ENCODE peak calls at places on chromosomes 6 and 20, in seven cellular contexts. J is HFFc6, T is lung, Q is Calu3, N is tibial artery, S is fibroblast of mammary gland, F is mammary epithelial cell. K is an unnamed sample.
A peak's percentile ranks its signal among the peaks of the same experiment; 100 is the strongest.

GRCh38 chr6:26089272-26089671 is 2.0 kb downstream of the HFE start:
- DNase-seq in F (no peak), J (no peak), T (no peak), N (no peak), S (no peak), Q (no peak), K (no peak)

GRCh38 chr20:38108438-38109024 is 56.5 kb downstream of the TGM2 start:
- DNase-seq in F (no peak), S (peak; percentile 84), Q (no peak), J (peak; percentile 47), N (peak; percentile 61), T (no peak), K (no peak)

GRCh38 chr6:108544586-108544985 is 16.1 kb upstream of the FOXO3 start:
- DNase-seq in T (no peak), F (no peak), S (no peak), N (no peak), J (no peak), Q (no peak), K (no peak)

GRCh38 chr6:20242397-20242796 is 30.1 kb upstream of the MBOAT1 start:
- DNase-seq in T (no peak), N (no peak), Q (no peak), S (no peak), J (no peak), F (no peak), K (no peak)

GRCh38 chr20:47540443-47541354 is 39.0 kb downstream of the NCOA3 start:
- DNase-seq in S (peak; percentile 58), F (no peak), Q (peak; percentile 19), J (peak; percentile 37), T (no peak), N (no peak), K (no peak)

GRCh38 chr6:93779086-93779858 is 359.9 kb upstream of the EPHA7 start:
- DNase-seq in J (no peak), Q (no peak), T (no peak), N (no peak), F (no peak), S (peak; percentile 47), K (no peak)

GRCh38 chr6:43076093-43076927 is at the start of gene PTK7:
- DNase-seq in T (peak; percentile 56), N (no peak), S (peak; percentile 36), F (peak; percentile 48), J (no peak), Q (peak; percentile 76), K (peak; percentile 92)

GRCh38 chr20:58938078-58938477 is 43.0 kb upstream of the NELFCD start:
- DNase-seq in T (no peak), J (no peak), F (no peak), N (no peak), Q (no peak), S (no peak), K (no peak)

GRCh38 chr20:17859002-17859615 is 109.5 kb downstream of the SNX5 start:
- DNase-seq in J (no peak), T (no peak), N (no peak), F (no peak), S (no peak), Q (no peak), K (no peak)

GRCh38 chr6:3568396-3569082 is 111.7 kb upstream of the SLC22A23 start:
- DNase-seq in Q (no peak), J (no peak), T (no peak), F (peak; percentile 10), S (no peak), N (no peak), K (no peak)

GRCh38 chr6:134363323-134364039 is 45.6 kb upstream of the SGK1 start:
- DNase-seq in S (peak; percentile 94), Q (no peak), N (no peak), T (no peak), F (peak; percentile 98), J (peak; percentile 85), K (no peak)

GRCh38 chr6:15176816-15177215 is 69.1 kb upstream of the JARID2 start:
- DNase-seq in N (no peak), F (no peak), J (no peak), T (no peak), Q (no peak), S (no peak), K (no peak)

GRCh38 chr6:84522135-84522535 is 242.3 kb downstream of the TBX18 start:
- DNase-seq in J (peak; percentile 85), S (peak; percentile 98), T (no peak), Q (no peak), F (peak; percentile 77), N (peak; percentile 32), K (no peak)

GRCh38 chr6:38567436-38567835 is 72.3 kb downstream of the BTBD9 start:
- DNase-seq in T (peak; percentile 40), Q (peak; percentile 14), J (peak; percentile 85), S (peak; percentile 92), N (peak; percentile 23), F (peak; percentile 62), K (peak; percentile 88)

GRCh38 chr6:84052204-84052882 is 18.8 kb downstream of the MRAP2 start:
- DNase-seq in J (peak; percentile 24), F (peak; percentile 30), S (peak; percentile 68), N (peak; percentile 69), T (no peak), Q (no peak), K (peak; percentile 90)

GRCh38 chr20:1087311-1087710 is 31.1 kb upstream of the PSMF1 start:
- DNase-seq in J (no peak), N (no peak), S (no peak), T (no peak), F (peak; percentile 50), Q (no peak), K (no peak)

GRCh38 chr6:74534485-74535211 is 671.2 kb downstream of the COL12A1 start:
- DNase-seq in F (peak; percentile 3), N (no peak), J (no peak), Q (peak; percentile 47), T (no peak), S (peak; percentile 64), K (no peak)

GRCh38 chr6:57104350-57104749 is 14.4 kb downstream of the ZNF451 start:
- DNase-seq in S (no peak), T (no peak), F (no peak), N (no peak), J (no peak), Q (no peak), K (no peak)

GRCh38 chr20:25238319-25239037 is 9.4 kb upstream of the PYGB start:
- DNase-seq in S (peak; percentile 51), F (peak; percentile 65), J (no peak), T (no peak), Q (no peak), N (no peak), K (no peak)

GRCh38 chr20:62892348-62893304 is 31.0 kb upstream of the TCFL5 start:
- DNase-seq in Q (no peak), T (no peak), F (no peak), S (no peak), N (no peak), J (no peak), K (no peak)

GRCh38 chr6:136753624-136754023 is 38.7 kb downstream of the MAP3K5 start:
- DNase-seq in N (no peak), S (no peak), J (no peak), F (peak; percentile 64), T (no peak), Q (no peak), K (no peak)

GRCh38 chr20:10536531-10536930 is 101.4 kb downstream of the SLX4IP start:
- DNase-seq in N (no peak), J (no peak), S (peak; percentile 43), F (no peak), Q (peak; percentile 35), T (peak; percentile 40), K (no peak)

GRCh38 chr6:63565727-63566625 is 6.3 kb upstream of the LOC128125822 start:
- DNase-seq in F (no peak), J (no peak), Q (no peak), N (no peak), T (no peak), S (no peak), K (no peak)

GRCh38 chr6:138403324-138403800 is 661 bp upstream of the HEBP2 start:
- DNase-seq in N (no peak), F (no peak), S (no peak), T (peak; percentile 39), J (no peak), Q (peak; percentile 39), K (peak; percentile 84)
- TF ChIP-seq CTCF in N (no peak), F (no peak), S (no peak), T (no peak), J (no peak), Q (no peak), K (peak; percentile 31)

DNA sequence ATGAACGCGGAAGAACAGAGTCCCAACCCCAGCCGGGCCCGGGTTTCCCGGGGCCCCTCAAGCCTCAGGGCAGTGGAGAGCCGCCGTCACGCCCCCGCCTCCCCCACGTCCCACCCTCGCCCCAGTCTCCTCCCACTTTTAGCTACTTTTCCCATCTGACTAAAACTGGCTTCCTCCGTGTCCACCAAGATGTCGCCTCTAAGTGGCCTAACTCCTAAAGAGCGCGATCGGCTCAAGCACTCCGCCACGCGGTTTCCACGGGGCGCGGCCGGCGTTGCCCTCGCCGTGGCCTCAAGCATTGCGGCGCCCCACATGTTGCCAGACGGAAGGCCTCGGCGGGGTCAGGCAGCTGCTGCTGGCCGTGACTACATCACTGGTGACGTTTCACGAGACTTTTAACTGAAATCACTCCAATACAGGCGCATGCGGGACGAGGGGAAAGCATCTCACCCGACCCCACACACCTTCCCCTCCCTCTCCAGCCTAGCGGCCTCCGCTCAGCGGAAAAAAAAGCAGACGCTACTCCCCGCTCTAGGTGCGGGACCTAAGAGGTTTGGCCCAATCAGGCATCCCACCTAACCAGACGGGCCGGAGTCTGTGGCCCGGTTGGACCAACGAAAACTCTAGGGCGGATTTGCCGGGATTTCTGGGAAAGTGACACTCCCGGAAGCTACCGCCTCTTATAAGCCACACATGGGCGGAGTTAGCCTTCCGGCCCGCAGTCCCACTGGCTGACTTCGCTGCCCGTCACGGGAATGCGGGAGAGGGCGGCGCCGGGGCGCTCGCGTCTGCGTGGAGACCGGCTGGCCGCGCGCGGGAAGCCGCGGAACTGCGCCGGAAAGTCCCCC is at the start of gene NXT1:
- DNase-seq in T (peak; percentile 96), Q (peak; percentile 83), F (peak; percentile 99), N (peak; percentile 96), J (peak; percentile 99), S (peak; percentile 98), K (peak; percentile 98)
- TF ChIP-seq CTCF in T (no peak), Q (no peak), F (no peak), N (no peak), J (peak; percentile 48), S (no peak), K (peak; percentile 7)

DNA sequence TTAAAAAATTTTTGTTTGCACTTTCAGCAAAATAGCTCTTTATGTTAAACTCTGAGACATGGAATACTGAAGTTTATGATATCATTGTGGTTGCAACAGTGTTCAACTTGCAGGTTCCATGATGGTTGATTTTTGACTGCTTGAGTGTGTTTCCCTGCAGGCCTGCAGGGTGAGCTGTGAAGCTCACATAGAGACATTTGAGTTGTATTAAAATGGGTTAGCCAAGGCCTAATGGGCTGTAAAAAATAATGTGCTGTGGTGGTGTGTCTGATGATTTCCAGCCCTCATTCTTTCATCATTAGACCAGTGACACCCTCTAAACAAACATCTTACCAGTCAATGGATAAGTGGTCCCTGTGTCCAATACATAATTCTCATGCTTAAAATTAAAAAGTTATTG is 321.4 kb downstream of the FARS2 start:
- DNase-seq in S (peak; percentile 23), F (no peak), T (no peak), J (no peak), Q (no peak), N (no peak), K (no peak)
- TF ChIP-seq CTCF in S (peak; percentile 27), F (no peak), T (no peak), J (peak; percentile 35), Q (no peak), N (no peak), K (peak; percentile 14)

DNA sequence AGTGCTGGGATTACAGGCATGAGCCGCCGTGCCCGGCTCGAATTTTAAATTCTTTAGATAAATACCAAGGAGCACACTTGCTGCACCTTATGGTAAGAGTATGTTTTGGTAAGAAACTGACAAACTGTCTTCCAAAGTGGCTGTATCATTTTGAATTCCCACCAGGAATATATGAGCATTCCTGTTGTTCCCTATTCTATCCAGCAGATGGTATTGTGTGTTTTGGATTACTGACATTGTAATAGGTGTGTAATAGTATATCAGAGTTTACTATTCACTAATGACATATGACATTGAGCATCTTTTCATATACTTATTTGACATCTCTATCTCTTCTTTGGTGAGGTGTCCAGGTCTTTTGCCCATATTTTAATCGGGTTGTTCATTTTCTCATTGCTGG is 40.5 kb downstream of the TGM6 start:
- DNase-seq in S (peak; percentile 14), J (no peak), N (no peak), F (no peak), T (no peak), Q (no peak), K (no peak)
- TF ChIP-seq CTCF in S (peak; percentile 37), J (peak; percentile 68), N (no peak), F (peak; percentile 37), T (no peak), Q (no peak), K (peak; percentile 26)

K was measured in osteocyte.